ENCODE peak calls at places on chromosomes 13 and 19, in five cellular contexts. H is upper lobe of left lung, G is left lung, F is right cardiac atrium, E is heart right ventricle. Q is an unnamed sample.

GRCh38 chr19:38564981-38565685 is 52.6 kb downstream of the MAP4K1 start:
- ATAC-seq in H (no peak), G (peak; percentile 62), F (no peak), E (peak; percentile 41), Q (no peak)

GRCh38 chr13:29573190-29573589 is 22.3 kb downstream of the SLC7A1 start:
- ATAC-seq in H (peak; percentile 42), G (peak; percentile 62), F (peak; percentile 52), E (peak; percentile 82), Q (peak; percentile 63)

GRCh38 chr19:45385392-45386221 is 15.2 kb upstream of the ERCC2 start:
- ATAC-seq in H (peak; percentile 40), G (peak; percentile 45), F (peak; percentile 59), E (peak; percentile 66), Q (peak; percentile 13)

GRCh38 chr13:109151255-109151654 is 521.8 kb downstream of the MYO16 start:
- ATAC-seq in H (no peak), G (no peak), F (no peak), E (no peak), Q (no peak)

GRCh38 chr13:53007872-53008271 is 20.7 kb upstream of the OLFM4 start:
- ATAC-seq in H (no peak), G (no peak), F (no peak), E (no peak), Q (no peak)

GRCh38 chr13:106550570-106551135 is 15.2 kb upstream of the EFNB2 start:
- ATAC-seq in H (no peak), G (no peak), F (peak; percentile 85), E (no peak), Q (no peak)

GRCh38 chr19:49832556-49832955 is 14.5 kb downstream of the MED25 start:
- ATAC-seq in H (no peak), G (no peak), F (no peak), E (no peak), Q (no peak)

GRCh38 chr19:16367269-16367683 is 42.6 kb downstream of the KLF2 start:
- ATAC-seq in H (no peak), G (no peak), F (no peak), E (no peak), Q (no peak)

GRCh38 chr19:954672-955494 is 29.0 kb downstream of the ARID3A start:
- ATAC-seq in H (no peak), G (no peak), F (peak; percentile 20), E (no peak), Q (no peak)

GRCh38 chr19:32555786-32556185 is 25.2 kb upstream of the PDCD5 start:
- ATAC-seq in H (no peak), G (no peak), F (no peak), E (no peak), Q (no peak)

GRCh38 chr13:67155898-67156717 is 74.0 kb downstream of the PCDH9 start:
- ATAC-seq in H (no peak), G (no peak), F (no peak), E (no peak), Q (no peak)

GRCh38 chr13:79723462-79724116 is 242.6 kb downstream of the NDFIP2 start:
- ATAC-seq in H (no peak), G (peak; percentile 53), F (peak; percentile 92), E (peak; percentile 88), Q (peak; percentile 68)

GRCh38 chr19:34480971-34481821 is at the start of gene WTIP:
- ATAC-seq in H (peak; percentile 82), G (peak; percentile 92), F (peak; percentile 89), E (peak; percentile 84), Q (peak; percentile 91)

GRCh38 chr13:40114305-40114896 is 458.9 kb downstream of the COG6 start:
- ATAC-seq in H (no peak), G (no peak), F (no peak), E (no peak), Q (no peak)

GRCh38 chr13:40381935-40382764 is 284.3 kb downstream of the FOXO1 start:
- ATAC-seq in H (no peak), G (no peak), F (peak; percentile 53), E (peak; percentile 78), Q (peak; percentile 23)

GRCh38 chr19:11111117-11111770 is 22.0 kb downstream of the LDLR start:
- ATAC-seq in H (peak; percentile 41), G (no peak), F (no peak), E (no peak), Q (no peak)

GRCh38 chr19:55585658-55586339 is 5.2 kb upstream of the ZNF579 start:
- ATAC-seq in H (peak; percentile 82), G (peak; percentile 79), F (peak; percentile 80), E (peak; percentile 82), Q (peak; percentile 65)

GRCh38 chr19:50803633-50804419 is 13.6 kb downstream of the ACP4 start:
- ATAC-seq in H (no peak), G (peak; percentile 8), F (peak; percentile 8), E (peak; percentile 1), Q (no peak)

GRCh38 chr13:63409791-63410351 is 1994.2 kb upstream of the PCDH20 start:
- ATAC-seq in H (no peak), G (no peak), F (no peak), E (no peak), Q (no peak)

GRCh38 chr13:79909664-79910063 is 428.7 kb downstream of the NDFIP2 start:
- ATAC-seq in H (no peak), G (no peak), F (no peak), E (no peak), Q (no peak)

GRCh38 chr19:49869009-49869483 is 1.7 kb upstream of the PNKP start:
- ATAC-seq in H (peak; percentile 2), G (peak; percentile 8), F (peak; percentile 4), E (peak; percentile 4), Q (peak; percentile 6)

GRCh38 chr13:32228330-32229041 is 86.7 kb downstream of the ZAR1L start:
- ATAC-seq in H (peak; percentile 43), G (no peak), F (no peak), E (no peak), Q (no peak)

GRCh38 chr13:37616131-37616530 is 17.6 kb upstream of the POSTN start:
- ATAC-seq in H (no peak), G (no peak), F (no peak), E (no peak), Q (no peak)

GRCh38 chr19:2511570-2511969 is 35.6 kb downstream of the GADD45B start:
- ATAC-seq in H (no peak), G (no peak), F (no peak), E (peak; percentile 8), Q (no peak)

GRCh38 chr19:33362508-33363228 is 10.8 kb upstream of the CEBPG start:
- ATAC-seq in H (no peak), G (no peak), F (no peak), E (no peak), Q (no peak)

GRCh38 chr13:48853381-48854102 is 122.2 kb upstream of the FNDC3A start:
- ATAC-seq in H (no peak), G (no peak), F (no peak), E (peak; percentile 52), Q (no peak)

GRCh38 chr19:48544856-48545750 is 6.9 kb upstream of the SULT2B1 start:
- ATAC-seq in H (peak; percentile 58), G (no peak), F (peak; percentile 41), E (no peak), Q (no peak)

GRCh38 chr13:44867825-44868224 is 121.4 kb downstream of the NUFIP1 start:
- ATAC-seq in H (no peak), G (no peak), F (peak; percentile 15), E (no peak), Q (no peak)

GRCh38 chr13:44869167-44869566 is 120.1 kb downstream of the NUFIP1 start:
- ATAC-seq in H (no peak), G (no peak), F (no peak), E (no peak), Q (no peak)

GRCh38 chr13:44872751-44873150 is 116.5 kb downstream of the NUFIP1 start:
- ATAC-seq in H (no peak), G (no peak), F (no peak), E (no peak), Q (no peak)

GRCh38 chr13:44868397-44868796 is 120.9 kb downstream of the NUFIP1 start:
- ATAC-seq in H (no peak), G (no peak), F (no peak), E (no peak), Q (no peak)

GRCh38 chr13:44870456-44870929 is 118.8 kb downstream of the NUFIP1 start:
- ATAC-seq in H (peak; percentile 50), G (peak; percentile 52), F (peak; percentile 76), E (peak; percentile 81), Q (peak; percentile 87)
- H3K27ac ChIP-seq in H (no peak overlapping the region), G (no peak overlapping the region), F (no peak overlapping the region), E (no peak overlapping the region), Q (peak overlapping the region; percentile 65)

GRCh38 chr19:28988066-28988465 is 224.9 kb downstream of the UQCRFS1 start:
- ATAC-seq in H (no peak), G (no peak), F (no peak), E (no peak), Q (no peak)

GRCh38 chr19:28985201-28985600 is 227.8 kb downstream of the UQCRFS1 start:
- ATAC-seq in H (no peak), G (no peak), F (no peak), E (no peak), Q (no peak)

GRCh38 chr19:28987177-28987576 is 225.8 kb downstream of the UQCRFS1 start:
- ATAC-seq in H (no peak), G (no peak), F (no peak), E (no peak), Q (no peak)

DNA sequence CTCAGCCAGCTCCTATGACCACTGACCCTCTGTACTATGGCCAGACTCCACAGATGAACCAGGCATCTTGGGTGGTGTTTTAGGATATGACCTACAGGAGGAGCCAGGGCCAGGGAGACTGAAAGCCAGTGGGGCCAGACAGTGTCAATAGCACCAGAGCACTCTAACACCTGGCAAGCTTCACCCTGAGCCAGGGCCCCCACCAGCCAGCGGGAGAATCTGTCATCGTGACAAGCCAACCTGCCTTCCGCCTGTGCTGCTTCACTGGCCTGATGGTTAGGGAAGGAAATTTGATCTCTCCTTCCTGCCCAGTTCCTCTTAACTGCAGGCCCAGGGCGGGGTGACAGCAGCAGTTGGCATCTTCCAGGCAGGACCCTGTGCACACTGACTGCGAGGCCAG is 222.4 kb downstream of the UQCRFS1 start:
- ATAC-seq in H (no peak), G (no peak), F (peak; percentile 82), E (no peak), Q (peak; percentile 28)
- H3K27ac ChIP-seq in H (no peak overlapping the region), G (no peak overlapping the region), F (no peak overlapping the region), E (no peak overlapping the region), Q (no peak overlapping the region)

DNA sequence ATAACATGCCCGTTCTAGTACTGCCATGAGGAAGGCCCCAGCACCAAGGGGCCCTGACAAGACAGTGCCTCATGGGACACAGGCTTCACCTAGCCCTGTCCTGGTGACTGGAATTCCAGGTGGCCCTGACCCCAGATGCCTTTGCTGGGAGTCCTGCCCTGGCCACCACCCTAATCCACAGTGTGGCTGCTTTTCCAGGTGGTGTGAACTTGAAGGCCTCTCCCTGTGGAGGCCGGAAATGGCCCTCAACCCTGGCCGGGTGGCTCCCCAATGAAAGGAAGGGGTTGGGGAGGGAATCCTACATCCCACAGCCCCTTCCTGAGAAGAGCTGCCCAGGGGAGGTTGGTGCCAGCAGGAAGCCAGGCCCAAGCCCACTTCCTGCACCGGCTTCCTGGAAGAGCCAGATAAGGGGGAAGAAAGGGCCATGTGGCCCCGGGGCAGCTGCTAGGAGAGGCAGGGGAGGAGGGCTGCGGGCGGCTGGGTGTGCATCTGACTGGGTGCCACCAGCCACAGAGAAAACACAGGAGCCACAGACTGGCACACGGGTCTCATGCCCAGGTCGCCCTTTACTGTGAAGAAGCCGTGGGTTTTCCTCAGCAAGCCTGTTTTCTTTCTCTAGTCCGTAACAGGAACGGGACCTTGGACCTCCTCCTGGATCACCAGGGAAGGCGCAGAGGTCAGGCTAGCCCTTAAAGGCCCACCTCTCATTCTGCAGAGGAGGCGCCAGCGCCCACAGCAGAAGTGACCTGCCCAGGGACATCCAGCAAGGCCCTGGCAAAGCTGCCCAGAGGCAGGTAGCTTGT is 4.7 kb downstream of the LSM4 start:
- ATAC-seq in H (no peak), G (no peak), F (peak; percentile 20), E (peak; percentile 2), Q (no peak)
- H3K27ac ChIP-seq in H (peak overlapping the region; percentile 88), G (peak overlapping the region; percentile 91), F (peak overlapping the region; percentile 32), E (peak overlapping the region; percentile 93), Q (no peak overlapping the region)

GRCh38 chr13:66036024-66036614 is 1194.0 kb downstream of the PCDH9 start:
- ATAC-seq in H (no peak), G (no peak), F (no peak), E (no peak), Q (no peak)
- H3K27ac ChIP-seq in H (no peak overlapping the region), G (no peak overlapping the region), F (no peak overlapping the region), E (no peak overlapping the region), Q (no peak overlapping the region)

Q was measured in gastroesophageal sphincter.